ENCODE peak calls at places on chromosome 16, in five cellular contexts. N, P, D, R and Q are unnamed samples.

GRCh38 chr16:24852281-24852721 is 6.5 kb downstream of the SLC5A11 start:
- DNase-seq in N (no peak), P (peak), D (no peak), R (no peak), Q (no peak)

GRCh38 chr16:80081851-80082250 is 458.9 kb upstream of the DYNLRB2 start:
- DNase-seq in N (peak), P (no peak), D (no peak), R (no peak), Q (no peak)

GRCh38 chr16:24645739-24646645 is 83.5 kb upstream of the TNRC6A start:
- DNase-seq in N (peak), P (no peak), D (no peak), R (no peak), Q (no peak)

GRCh38 chr16:13426279-13426678 is 493.7 kb upstream of the ERCC4 start:
- DNase-seq in N (no peak), P (no peak), D (no peak), R (no peak), Q (peak)

GRCh38 chr16:24635900-24636610 is 93.4 kb upstream of the TNRC6A start:
- DNase-seq in N (peak), P (peak), D (no peak), R (peak), Q (no peak)

GRCh38 chr16:4313563-4314531 is 2.0 kb upstream of the GLIS2 start:
- DNase-seq in N (peak), P (no peak), D (peak), R (peak), Q (peak)

GRCh38 chr16:84459517-84459894 is 45.0 kb downstream of the MEAK7 start:
- DNase-seq in N (peak), P (no peak), D (no peak), R (no peak), Q (no peak)

GRCh38 chr16:17342031-17342430 is 128.7 kb downstream of the XYLT1 start:
- DNase-seq in N (no peak), P (no peak), D (no peak), R (no peak), Q (no peak)

GRCh38 chr16:71883193-71883848 is 661 bp downstream of the ZNF821 start:
- DNase-seq in N (peak), P (no peak), D (peak), R (peak), Q (peak)

GRCh38 chr16:49767414-49767813 is 88.5 kb downstream of the ZNF423 start:
- DNase-seq in N (no peak), P (no peak), D (no peak), R (no peak), Q (no peak)

GRCh38 chr16:79154081-79154480 is 446.5 kb downstream of the MAF start:
- DNase-seq in N (no peak), P (peak), D (no peak), R (no peak), Q (no peak)

GRCh38 chr16:68948230-68948910 is 105.0 kb downstream of the TANGO6 start:
- DNase-seq in N (no peak), P (no peak), D (no peak), R (no peak), Q (no peak)

GRCh38 chr16:61105544-61105943 is 930.7 kb downstream of the CDH8 start:
- DNase-seq in N (no peak), P (no peak), D (no peak), R (no peak), Q (no peak)

GRCh38 chr16:77759821-77760220 is 28.5 kb upstream of the VAT1L start:
- DNase-seq in N (peak), P (no peak), D (no peak), R (no peak), Q (no peak)

GRCh38 chr16:82655315-82655714 is 28.5 kb downstream of the CDH13 start:
- DNase-seq in N (peak), P (no peak), D (peak), R (no peak), Q (no peak)

GRCh38 chr16:25501530-25502255 is 190.1 kb upstream of the HS3ST4 start:
- DNase-seq in N (no peak), P (no peak), D (no peak), R (no peak), Q (no peak)

GRCh38 chr16:68401871-68402747 is 46.2 kb downstream of the SMPD3 start:
- DNase-seq in N (peak), P (no peak), D (no peak), R (no peak), Q (no peak)

GRCh38 chr16:14369734-14370598 is 260.1 kb downstream of the PARN start:
- DNase-seq in N (peak), P (no peak), D (peak), R (no peak), Q (no peak)

GRCh38 chr16:87045462-87046216 is 271.6 kb downstream of the C16orf95 start:
- DNase-seq in N (peak), P (no peak), D (no peak), R (no peak), Q (no peak)

GRCh38 chr16:24996731-24997130 is 18.4 kb downstream of the ARHGAP17 start:
- DNase-seq in N (no peak), P (no peak), D (no peak), R (no peak), Q (no peak)

GRCh38 chr16:12300946-12301500 is 324.5 kb downstream of the SNX29 start:
- DNase-seq in N (no peak), P (no peak), D (no peak), R (no peak), Q (no peak)

DNA sequence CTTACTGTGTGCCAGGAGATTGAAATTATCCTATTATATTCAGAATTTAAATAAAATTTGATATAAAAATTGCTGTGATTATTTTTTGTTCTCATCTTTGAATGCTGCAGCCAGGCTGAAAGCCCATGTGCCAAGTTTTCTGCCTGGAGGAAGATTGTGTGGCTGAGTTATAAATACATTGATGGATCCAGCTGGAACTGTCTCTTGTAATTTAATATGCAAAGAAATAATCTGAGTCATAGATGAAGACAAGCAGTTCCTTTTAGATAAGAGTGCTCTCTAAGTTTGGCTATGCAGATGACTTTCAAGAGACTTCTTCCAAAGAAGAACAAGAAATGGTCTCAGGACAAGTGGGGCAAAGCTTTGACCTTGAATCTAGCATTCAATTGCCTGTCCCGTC is 871.0 kb downstream of the CDH11 start:
- DNase-seq in N (no peak), P (peak), D (no peak), R (no peak), Q (no peak)
- H3K27ac ChIP-seq in N (no peak), P (no peak), D (no peak), R (no peak), Q (no peak)

GRCh38 chr16:57892041-57892440 is 78.9 kb downstream of the CNGB1 start:
- DNase-seq in N (peak), P (no peak), D (no peak), R (no peak), Q (no peak)

GRCh38 chr16:57893217-57893558 is 77.7 kb downstream of the CNGB1 start:
- DNase-seq in N (no peak), P (no peak), D (no peak), R (no peak), Q (no peak)

GRCh38 chr16:57894390-57895080 is 76.4 kb downstream of the CNGB1 start:
- DNase-seq in N (no peak), P (no peak), D (no peak), R (no peak), Q (no peak)

GRCh38 chr16:57892447-57893096 is 78.4 kb downstream of the CNGB1 start:
- DNase-seq in N (no peak), P (peak), D (no peak), R (no peak), Q (no peak)

GRCh38 chr16:57893559-57894389 is 77.2 kb downstream of the CNGB1 start:
- DNase-seq in N (peak), P (no peak), D (no peak), R (peak), Q (no peak)
- H3K27ac ChIP-seq in N (peak), P (no peak), D (no peak), R (peak), Q (no peak)

GRCh38 chr16:74448990-74449389 is 27.7 kb upstream of the CLEC18B start:
- DNase-seq in N (peak), P (no peak), D (no peak), R (no peak), Q (no peak)
- H3K27ac ChIP-seq in N (peak), P (no peak), D (no peak), R (peak), Q (no peak)

DNA sequence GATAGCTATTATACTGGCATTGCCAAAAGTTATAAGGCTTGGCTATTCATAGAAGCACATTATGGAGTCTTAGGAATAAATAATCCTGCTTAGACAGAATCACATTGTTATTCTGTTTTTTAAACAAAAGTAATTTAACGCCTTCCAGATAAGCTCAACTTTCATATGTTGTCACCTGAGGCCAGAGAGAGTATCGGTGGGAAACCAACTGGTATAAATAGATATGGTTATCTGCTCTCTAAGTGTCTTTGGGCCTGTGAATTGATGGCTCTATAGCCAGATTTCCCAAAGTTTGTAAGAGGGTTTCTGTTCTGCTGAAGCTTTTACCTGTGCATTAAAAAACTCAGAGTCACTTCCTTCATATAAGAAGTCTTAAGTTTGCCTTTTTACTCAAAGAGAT is 1449.4 kb downstream of the CDH11 start:
- DNase-seq in N (no peak), P (no peak), D (no peak), R (no peak), Q (no peak)
- H3K27ac ChIP-seq in N (no peak), P (no peak), D (no peak), R (no peak), Q (no peak)

GRCh38 chr16:89257281-89257731 is 39.8 kb downstream of the ZNF778 start:
- DNase-seq in N (peak), P (no peak), D (peak), R (no peak), Q (no peak)
- H3K27ac ChIP-seq in N (no peak), P (no peak), D (no peak), R (peak), Q (no peak)

GRCh38 chr16:85541181-85541580 is 71.9 kb upstream of the GSE1 start:
- DNase-seq in N (no peak), P (no peak), D (no peak), R (no peak), Q (no peak)
- H3K27ac ChIP-seq in N (no peak), P (no peak), D (no peak), R (no peak), Q (no peak)

DNA sequence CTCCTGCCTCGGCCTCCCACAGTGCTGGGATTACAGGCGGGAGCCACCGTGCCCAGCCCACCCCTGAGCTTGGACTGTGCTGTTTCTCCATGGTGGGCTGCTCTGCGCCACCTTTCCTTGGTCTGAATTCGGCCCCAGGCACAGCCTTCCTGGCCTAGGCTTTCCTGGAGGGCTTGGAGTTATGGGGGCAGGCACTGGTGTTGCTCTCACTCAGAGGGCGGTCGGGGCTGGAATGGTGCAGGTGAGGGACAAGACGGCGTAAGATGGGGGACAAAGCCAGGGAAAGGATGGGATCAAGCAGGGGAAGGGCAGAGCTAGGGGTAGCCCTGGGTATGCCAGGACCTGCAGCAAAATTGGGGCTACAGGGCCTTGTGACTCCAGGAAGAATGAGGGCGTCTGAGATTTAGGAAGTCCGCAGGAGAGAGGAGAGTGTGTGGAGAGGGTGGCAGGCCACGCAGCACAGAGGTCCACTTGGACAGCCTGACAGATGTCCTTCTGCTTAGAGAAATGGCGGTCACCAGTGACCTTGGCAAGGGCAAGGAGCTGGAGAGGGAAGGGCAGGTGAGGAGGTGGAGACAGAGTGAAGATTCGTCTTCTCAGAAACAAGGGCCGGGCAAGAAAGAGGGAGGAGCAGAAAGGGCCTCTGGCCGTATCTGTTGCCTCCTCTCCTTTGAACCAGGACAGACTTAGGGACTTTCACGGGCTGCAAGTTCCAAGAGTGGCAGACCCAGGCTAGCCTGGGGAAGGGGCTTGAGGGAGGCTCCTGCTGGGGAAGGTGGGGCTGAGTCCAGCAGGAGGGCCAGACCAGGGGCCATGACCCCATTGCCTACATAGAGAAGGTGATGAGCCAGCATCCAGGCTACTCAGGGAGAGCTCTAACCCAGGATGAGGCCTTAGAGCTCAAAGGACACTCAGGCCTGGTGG is 1.5 kb upstream of the ATP6V0C start:
- DNase-seq in N (peak), P (no peak), D (no peak), R (no peak), Q (no peak)
- H3K27ac ChIP-seq in N (no peak), P (no peak), D (no peak), R (no peak), Q (peak)

GRCh38 chr16:27108051-27108770 is 41.5 kb downstream of the C16orf82 start:
- DNase-seq in N (no peak), P (no peak), D (no peak), R (no peak), Q (no peak)

GRCh38 chr16:27107185-27107592 is 40.5 kb downstream of the C16orf82 start:
- DNase-seq in N (no peak), P (no peak), D (no peak), R (no peak), Q (no peak)

GRCh38 chr16:27109666-27110523 is 43.2 kb downstream of the C16orf82 start:
- DNase-seq in N (peak), P (peak), D (peak), R (peak), Q (peak)

GRCh38 chr16:27110524-27110896 is 43.8 kb downstream of the C16orf82 start:
- DNase-seq in N (peak), P (no peak), D (no peak), R (no peak), Q (no peak)

DNA sequence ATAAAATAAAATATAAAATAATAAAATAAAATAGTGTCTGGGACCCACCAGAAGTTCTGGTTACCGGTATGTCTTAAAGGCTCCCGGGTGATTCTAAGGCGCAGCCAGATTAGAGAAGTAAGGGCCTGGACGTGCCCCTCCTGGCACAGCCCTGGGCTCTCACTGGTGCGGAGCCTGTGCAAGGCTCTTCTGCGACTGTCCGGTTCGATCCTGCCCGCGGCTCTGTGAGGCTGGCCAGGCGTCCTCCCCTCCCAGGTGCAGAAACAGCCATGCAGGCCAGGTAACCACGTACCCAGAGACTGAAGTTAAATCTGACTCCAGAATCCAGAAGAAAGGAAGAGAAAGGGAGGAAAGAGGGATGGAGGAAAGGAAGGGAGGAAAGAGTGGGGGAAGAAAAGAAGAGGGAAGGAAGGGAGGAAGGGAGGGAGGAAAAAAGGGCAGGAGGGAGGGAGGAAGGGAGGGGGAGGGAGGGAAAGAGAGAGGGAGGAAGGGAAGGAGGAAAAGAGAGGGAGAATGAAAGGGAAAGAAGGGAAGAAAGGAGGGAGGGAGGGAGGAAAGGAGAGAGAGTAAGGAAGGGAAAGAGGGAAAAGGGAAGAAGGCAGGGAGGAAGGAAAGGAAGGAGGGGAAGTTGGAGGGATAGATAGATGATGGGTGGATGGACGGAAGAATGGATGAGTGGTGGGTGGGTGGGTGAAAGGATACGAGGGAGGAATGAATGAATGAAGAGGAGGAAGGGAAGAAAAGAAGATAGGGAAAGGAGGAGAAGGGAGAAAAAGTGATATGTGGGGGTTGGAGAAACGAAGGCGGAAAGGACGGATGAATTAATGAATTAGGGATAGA is 42.3 kb downstream of the C16orf82 start:
- DNase-seq in N (no peak), P (no peak), D (no peak), R (no peak), Q (no peak)
- H3K27ac ChIP-seq in N (no peak), P (no peak), D (no peak), R (no peak), Q (no peak)

DNA sequence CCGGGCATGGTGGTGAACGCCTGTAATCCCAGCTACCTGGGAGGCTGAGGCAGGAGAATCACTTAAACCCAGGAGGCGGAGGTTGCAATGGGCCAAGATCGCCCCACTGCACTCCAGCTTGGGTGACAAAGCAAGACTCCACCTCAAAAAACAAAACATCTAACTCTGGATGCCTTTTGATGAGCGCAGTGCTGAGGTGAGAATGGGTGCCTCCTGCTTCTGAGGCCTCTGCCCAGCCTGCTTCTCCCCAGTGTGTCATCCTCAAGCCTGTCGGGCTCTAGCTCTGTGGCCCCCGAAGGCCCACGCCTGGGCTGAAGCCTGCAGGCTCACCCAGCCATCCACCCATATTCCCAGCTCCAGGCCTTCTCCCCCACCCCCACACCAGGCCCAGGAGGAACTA is 10.5 kb upstream of the MTSS2 start:
- DNase-seq in N (no peak), P (no peak), D (no peak), R (no peak), Q (no peak)
- H3K27ac ChIP-seq in N (no peak), P (no peak), D (no peak), R (peak), Q (no peak)

GRCh38 chr16:1312459-1312801 is 3.0 kb downstream of the UBE2I start:
- DNase-seq in N (no peak), P (no peak), D (no peak), R (no peak), Q (no peak)
- H3K27ac ChIP-seq in N (peak), P (no peak), D (no peak), R (no peak), Q (no peak)